ENCODE peak calls at places on chromosomes 12 and 14, in eight cellular contexts. J is tibial artery, A is nephron progenitor cell, Y is astrocyte of the spinal cord, W is fibroblast of the conjunctiva, C is AG08396, G is ovary, H is NCI-H69. V is an unnamed sample.
A peak's percentile ranks its signal among the peaks of the same experiment; 100 is the strongest.

GRCh38 chr14:97462081-97462480 is 664.9 kb downstream of the VRK1 start:
- DNase-seq in Y (no peak), W (no peak), C (no peak), H (no peak), A (no peak), G (no peak), J (no peak), V (no peak)

GRCh38 chr12:121326996-121327674 is 25.1 kb downstream of the ANAPC5 start:
- DNase-seq in Y (no peak), G (no peak), C (no peak), W (no peak), A (no peak), J (no peak), H (peak; percentile 32), V (no peak)

GRCh38 chr12:47636908-47637780 is 68.7 kb downstream of the RPAP3 start:
- DNase-seq in Y (no peak), C (no peak), W (no peak), J (peak; percentile 22), A (peak; percentile 14), G (no peak), H (peak; percentile 87), V (peak; percentile 14)

GRCh38 chr14:103890836-103891666 is 37.2 kb upstream of the TDRD9 start:
- DNase-seq in Y (no peak), H (no peak), J (no peak), A (no peak), W (no peak), C (peak; percentile 10), G (no peak), V (no peak)

GRCh38 chr14:66240112-66240511 is 246.1 kb upstream of the CCDC196 start:
- DNase-seq in A (no peak), W (no peak), Y (no peak), J (no peak), C (no peak), H (no peak), G (no peak), V (no peak)

GRCh38 chr12:106170285-106170684 is 31.5 kb upstream of the NUAK1 start:
- DNase-seq in A (no peak), Y (peak; percentile 63), C (peak; percentile 22), W (peak; percentile 8), J (no peak), H (peak; percentile 23), G (no peak), V (no peak)

GRCh38 chr12:82608706-82609105 is 78.0 kb upstream of the TMTC2 start:
- DNase-seq in W (no peak), G (no peak), Y (no peak), C (peak; percentile 7), A (no peak), H (no peak), J (no peak), V (no peak)

GRCh38 chr14:29637406-29637805 is 290.2 kb downstream of the PRKD1 start:
- DNase-seq in Y (peak; percentile 85), C (peak; percentile 43), A (no peak), W (peak; percentile 41), J (peak; percentile 70), H (peak; percentile 85), G (no peak), V (no peak)

GRCh38 chr12:64600164-64600561 is 10.1 kb upstream of the RASSF3 start:
- DNase-seq in W (no peak), Y (no peak), G (no peak), A (no peak), C (no peak), J (no peak), H (peak; percentile 100), V (no peak)

GRCh38 chr14:68984686-68985085 is 5.6 kb upstream of the ACTN1 start:
- DNase-seq in J (no peak), H (no peak), G (no peak), Y (no peak), C (no peak), W (no peak), A (no peak), V (no peak)

GRCh38 chr14:92584856-92585255 is 71.3 kb downstream of the RIN3 start:
- DNase-seq in J (no peak), H (no peak), Y (no peak), W (no peak), C (no peak), A (no peak), G (no peak), V (no peak)

GRCh38 chr12:52096332-52097044 is 17.0 kb downstream of the SMIM41 start:
- DNase-seq in Y (no peak), G (no peak), W (no peak), H (no peak), C (no peak), J (no peak), A (no peak), V (no peak)

GRCh38 chr12:1835178-1836131 is 15.1 kb downstream of the LRTM2 start:
- DNase-seq in G (no peak), W (no peak), J (no peak), C (no peak), H (peak; percentile 59), A (no peak), Y (no peak), V (no peak)

GRCh38 chr14:53533384-53533975 is 380.4 kb upstream of the DDHD1 start:
- DNase-seq in Y (no peak), H (no peak), C (no peak), J (no peak), W (no peak), G (no peak), A (no peak), V (no peak)

GRCh38 chr14:23053426-23053825 is 3.9 kb downstream of the CDH24 start:
- DNase-seq in W (no peak), C (no peak), J (no peak), Y (no peak), A (no peak), H (no peak), G (peak; percentile 29), V (no peak)

GRCh38 chr14:60563113-60563512 is 54.2 kb downstream of the SIX6 start:
- DNase-seq in C (peak; percentile 31), G (no peak), J (no peak), Y (peak; percentile 78), H (no peak), A (no peak), W (peak; percentile 85), V (no peak)

GRCh38 chr14:64756712-64757111 is 52.5 kb downstream of the PLEKHG3 start:
- DNase-seq in A (no peak), H (no peak), G (peak; percentile 25), C (no peak), W (no peak), Y (no peak), J (no peak), V (no peak)

GRCh38 chr12:132559652-132560420 is 50.5 kb downstream of the LRCOL1 start:
- DNase-seq in C (peak; percentile 95), J (no peak), G (peak; percentile 70), H (peak; percentile 90), A (peak; percentile 74), Y (peak; percentile 25), W (no peak), V (no peak)

GRCh38 chr12:27119797-27120196 is 37.4 kb upstream of the C12orf71 start:
- DNase-seq in C (no peak), A (no peak), Y (no peak), G (no peak), W (no peak), J (no peak), H (no peak), V (no peak)

GRCh38 chr12:130880411-130880885 is 8.6 kb downstream of the RAN start:
- DNase-seq in Y (no peak), C (no peak), W (no peak), G (no peak), J (no peak), A (peak; percentile 9), H (peak; percentile 49), V (no peak)

GRCh38 chr12:117966511-117966910 is 2.3 kb downstream of the KSR2 start:
- DNase-seq in H (peak; percentile 13), Y (no peak), W (no peak), A (no peak), G (no peak), J (no peak), C (no peak), V (no peak)